ENCODE peak calls at places on chromosome 2, in six cellular contexts. One of them, this sample, is unnamed.

GRCh38 chr2:69781321-69782248 is 39.7 kb downstream of the ANXA4 start:
- DNase-seq in neuronal stem cell: no peak
- DNase-seq in psoas muscle: no peak
- DNase-seq in epithelial cell of esophagus: peak; percentile 46
- DNase-seq in foreskin fibroblast: no peak
- DNase-seq in epithelial cell of proximal tubule: peak; percentile 56
- DNase-seq in this sample: no peak

GRCh38 chr2:42786561-42787345 is 5.6 kb downstream of the HAAO start:
- DNase-seq in psoas muscle: no peak
- DNase-seq in foreskin fibroblast: no peak
- DNase-seq in neuronal stem cell: no peak
- DNase-seq in epithelial cell of proximal tubule: no peak
- DNase-seq in epithelial cell of esophagus: no peak
- DNase-seq in this sample: no peak

GRCh38 chr2:148963461-148963860 is 75.0 kb upstream of the LYPD6B start:
- DNase-seq in psoas muscle: no peak
- DNase-seq in epithelial cell of esophagus: no peak
- DNase-seq in epithelial cell of proximal tubule: no peak
- DNase-seq in foreskin fibroblast: no peak
- DNase-seq in neuronal stem cell: no peak
- DNase-seq in this sample: no peak

GRCh38 chr2:151718796-151719195 is 15.5 kb downstream of the NEB start:
- DNase-seq in psoas muscle: peak; percentile 28
- DNase-seq in epithelial cell of esophagus: no peak
- DNase-seq in epithelial cell of proximal tubule: no peak
- DNase-seq in foreskin fibroblast: no peak
- DNase-seq in neuronal stem cell: no peak
- DNase-seq in this sample: no peak

GRCh38 chr2:102029405-102029804 is 37.6 kb downstream of the IL1R2 start:
- DNase-seq in epithelial cell of proximal tubule: no peak
- DNase-seq in neuronal stem cell: no peak
- DNase-seq in epithelial cell of esophagus: no peak
- DNase-seq in psoas muscle: no peak
- DNase-seq in foreskin fibroblast: peak; percentile 32
- DNase-seq in this sample: no peak

GRCh38 chr2:40431600-40431955 is 20.3 kb downstream of the SLC8A1 start:
- DNase-seq in foreskin fibroblast: peak; percentile 94
- DNase-seq in epithelial cell of esophagus: peak; percentile 66
- DNase-seq in epithelial cell of proximal tubule: no peak
- DNase-seq in neuronal stem cell: no peak
- DNase-seq in psoas muscle: no peak
- DNase-seq in this sample: peak; percentile 78

GRCh38 chr2:46350030-46350699 is 53.0 kb downstream of the EPAS1 start:
- DNase-seq in epithelial cell of proximal tubule: no peak
- DNase-seq in epithelial cell of esophagus: no peak
- DNase-seq in psoas muscle: no peak
- DNase-seq in neuronal stem cell: no peak
- DNase-seq in foreskin fibroblast: no peak
- DNase-seq in this sample: no peak

GRCh38 chr2:209138079-209138478 is 285.8 kb upstream of the MAP2 start:
- DNase-seq in epithelial cell of esophagus: no peak
- DNase-seq in foreskin fibroblast: no peak
- DNase-seq in psoas muscle: no peak
- DNase-seq in epithelial cell of proximal tubule: no peak
- DNase-seq in neuronal stem cell: no peak
- DNase-seq in this sample: no peak

GRCh38 chr2:222791946-222792649 is 68.7 kb upstream of the ACSL3 start:
- DNase-seq in psoas muscle: peak; percentile 50
- DNase-seq in epithelial cell of esophagus: no peak
- DNase-seq in foreskin fibroblast: peak; percentile 51
- DNase-seq in neuronal stem cell: no peak
- DNase-seq in epithelial cell of proximal tubule: no peak
- DNase-seq in this sample: no peak

GRCh38 chr2:186751790-186752189 is 57.9 kb downstream of the FAM171B start:
- DNase-seq in neuronal stem cell: no peak
- DNase-seq in epithelial cell of proximal tubule: no peak
- DNase-seq in epithelial cell of esophagus: peak; percentile 36
- DNase-seq in psoas muscle: no peak
- DNase-seq in foreskin fibroblast: no peak
- DNase-seq in this sample: no peak

GRCh38 chr2:30361751-30362394 is 85.2 kb upstream of the LCLAT1 start:
- DNase-seq in foreskin fibroblast: no peak
- DNase-seq in epithelial cell of proximal tubule: peak; percentile 92
- DNase-seq in epithelial cell of esophagus: peak; percentile 14
- DNase-seq in neuronal stem cell: no peak
- DNase-seq in psoas muscle: no peak
- DNase-seq in this sample: no peak

GRCh38 chr2:159516241-159516758 is 100.0 kb downstream of the BAZ2B start:
- DNase-seq in psoas muscle: no peak
- DNase-seq in neuronal stem cell: peak; percentile 6
- DNase-seq in foreskin fibroblast: peak; percentile 10
- DNase-seq in epithelial cell of proximal tubule: peak; percentile 70
- DNase-seq in epithelial cell of esophagus: peak; percentile 89
- DNase-seq in this sample: no peak

GRCh38 chr2:57957238-57957637 is 89.4 kb upstream of the VRK2 start:
- DNase-seq in epithelial cell of esophagus: no peak
- DNase-seq in psoas muscle: no peak
- DNase-seq in neuronal stem cell: no peak
- DNase-seq in epithelial cell of proximal tubule: no peak
- DNase-seq in foreskin fibroblast: no peak
- DNase-seq in this sample: no peak

GRCh38 chr2:20446280-20446916 is 476 bp upstream of the RHOB start:
- DNase-seq in epithelial cell of esophagus: no peak
- DNase-seq in epithelial cell of proximal tubule: no peak
- DNase-seq in foreskin fibroblast: no peak
- DNase-seq in psoas muscle: no peak
- DNase-seq in neuronal stem cell: no peak
- DNase-seq in this sample: no peak

GRCh38 chr2:20427931-20428526 is 18.8 kb upstream of the RHOB start:
- DNase-seq in epithelial cell of esophagus: no peak
- DNase-seq in epithelial cell of proximal tubule: no peak
- DNase-seq in neuronal stem cell: no peak
- DNase-seq in foreskin fibroblast: no peak
- DNase-seq in psoas muscle: no peak
- DNase-seq in this sample: no peak

GRCh38 chr2:78993518-78994148 is 31.9 kb upstream of the REG3G start:
- DNase-seq in epithelial cell of esophagus: no peak
- DNase-seq in psoas muscle: no peak
- DNase-seq in foreskin fibroblast: no peak
- DNase-seq in epithelial cell of proximal tubule: no peak
- DNase-seq in neuronal stem cell: no peak
- DNase-seq in this sample: no peak

GRCh38 chr2:206863196-206863595 is 76.1 kb upstream of the CPO start:
- DNase-seq in psoas muscle: no peak
- DNase-seq in epithelial cell of proximal tubule: no peak
- DNase-seq in foreskin fibroblast: peak; percentile 70
- DNase-seq in epithelial cell of esophagus: no peak
- DNase-seq in neuronal stem cell: no peak
- DNase-seq in this sample: no peak

GRCh38 chr2:60565472-60565871 is 12.0 kb upstream of the BCL11A start:
- DNase-seq in foreskin fibroblast: peak; percentile 43
- DNase-seq in epithelial cell of esophagus: peak; percentile 45
- DNase-seq in neuronal stem cell: no peak
- DNase-seq in psoas muscle: no peak
- DNase-seq in epithelial cell of proximal tubule: no peak
- DNase-seq in this sample: no peak

GRCh38 chr2:120287183-120288015 is 34.7 kb downstream of the RALB start:
- DNase-seq in neuronal stem cell: no peak
- DNase-seq in psoas muscle: no peak
- DNase-seq in epithelial cell of proximal tubule: peak; percentile 90
- DNase-seq in epithelial cell of esophagus: peak; percentile 91
- DNase-seq in foreskin fibroblast: peak; percentile 95
- DNase-seq in this sample: peak; percentile 62

GRCh38 chr2:236705295-236706114 is 135.9 kb downstream of the ACKR3 start:
- DNase-seq in psoas muscle: peak; percentile 49
- DNase-seq in neuronal stem cell: no peak
- DNase-seq in epithelial cell of esophagus: no peak
- DNase-seq in epithelial cell of proximal tubule: no peak
- DNase-seq in foreskin fibroblast: no peak
- DNase-seq in this sample: no peak

GRCh38 chr2:189143930-189144329 is 35.6 kb downstream of the COL5A2 start:
- DNase-seq in foreskin fibroblast: peak; percentile 92
- DNase-seq in epithelial cell of esophagus: peak; percentile 34
- DNase-seq in neuronal stem cell: no peak
- DNase-seq in psoas muscle: no peak
- DNase-seq in epithelial cell of proximal tubule: no peak
- DNase-seq in this sample: peak; percentile 62

GRCh38 chr2:69278366-69278765 is 108.7 kb downstream of the GFPT1 start:
- DNase-seq in neuronal stem cell: no peak
- DNase-seq in foreskin fibroblast: no peak
- DNase-seq in epithelial cell of proximal tubule: no peak
- DNase-seq in epithelial cell of esophagus: no peak
- DNase-seq in psoas muscle: no peak
- DNase-seq in this sample: no peak

GRCh38 chr2:238848566-238848940 is 668 bp downstream of the TWIST2 start:
- DNase-seq in epithelial cell of proximal tubule: no peak
- DNase-seq in neuronal stem cell: no peak
- DNase-seq in psoas muscle: no peak
- DNase-seq in epithelial cell of esophagus: no peak
- DNase-seq in foreskin fibroblast: no peak
- DNase-seq in this sample: no peak
- H3K4me3 ChIP-seq in epithelial cell of proximal tubule: peak overlapping the region; percentile 51
- H3K4me3 ChIP-seq in neuronal stem cell: peak overlapping the region; percentile 74
- H3K4me3 ChIP-seq in psoas muscle: peak overlapping the region; percentile 61
- H3K4me3 ChIP-seq in epithelial cell of esophagus: peak overlapping the region; percentile 54
- H3K4me3 ChIP-seq in foreskin fibroblast: peak overlapping the region; percentile 98
- H3K4me3 ChIP-seq in this sample: peak overlapping the region; percentile 83

DNA sequence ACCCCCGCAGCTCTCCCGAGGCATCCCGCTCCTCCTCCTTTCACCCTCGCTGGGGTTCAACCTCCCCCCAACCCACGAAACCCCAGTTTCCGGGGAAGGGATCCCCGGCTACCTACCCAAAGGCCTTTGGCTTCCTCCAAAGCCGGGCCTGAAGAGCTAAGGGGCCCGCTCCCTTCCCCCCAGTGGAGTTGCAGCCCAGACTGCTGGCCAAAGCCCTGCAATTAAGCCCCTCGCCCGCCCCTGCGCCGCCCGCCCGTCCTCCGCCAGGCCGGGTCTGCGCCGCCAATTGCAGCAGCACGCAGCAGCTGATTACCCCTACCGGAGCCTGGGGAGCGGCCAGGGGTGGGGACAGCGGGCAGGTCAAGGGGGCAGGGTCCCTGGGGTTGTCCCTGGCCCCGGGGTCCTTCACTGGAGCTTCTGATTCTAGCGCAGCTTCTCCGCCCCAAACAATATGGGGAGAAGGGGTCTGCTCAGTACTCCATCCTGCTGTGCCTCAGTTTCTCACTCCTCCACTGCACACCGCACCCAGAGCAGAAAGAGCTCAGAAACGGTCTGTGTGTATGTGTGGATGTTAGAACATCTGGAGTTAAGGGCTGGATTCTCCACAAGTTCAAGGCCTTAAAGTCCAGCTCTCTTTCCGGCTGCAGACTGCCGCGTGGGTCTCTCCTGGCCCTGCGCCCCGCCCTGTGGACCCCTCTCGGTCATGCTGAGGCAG is 16.9 kb downstream of the WNT10A start:
- DNase-seq in psoas muscle: no peak
- DNase-seq in epithelial cell of proximal tubule: no peak
- DNase-seq in neuronal stem cell: no peak
- DNase-seq in foreskin fibroblast: no peak
- DNase-seq in epithelial cell of esophagus: no peak
- DNase-seq in this sample: no peak
- H3K4me3 ChIP-seq in psoas muscle: no peak overlapping the region
- H3K4me3 ChIP-seq in epithelial cell of proximal tubule: peak overlapping the region; percentile 46
- H3K4me3 ChIP-seq in neuronal stem cell: no peak overlapping the region
- H3K4me3 ChIP-seq in foreskin fibroblast: no peak overlapping the region
- H3K4me3 ChIP-seq in epithelial cell of esophagus: no peak overlapping the region
- H3K4me3 ChIP-seq in this sample: no peak overlapping the region

GRCh38 chr2:195622966-195623365 is 34.1 kb upstream of the SLC39A10 start:
- DNase-seq in epithelial cell of proximal tubule: no peak
- DNase-seq in epithelial cell of esophagus: peak; percentile 96
- DNase-seq in neuronal stem cell: no peak
- DNase-seq in foreskin fibroblast: peak; percentile 15
- DNase-seq in psoas muscle: no peak
- DNase-seq in this sample: no peak

GRCh38 chr2:195620499-195620898 is 36.5 kb upstream of the SLC39A10 start:
- DNase-seq in foreskin fibroblast: no peak
- DNase-seq in epithelial cell of esophagus: no peak
- DNase-seq in epithelial cell of proximal tubule: no peak
- DNase-seq in psoas muscle: no peak
- DNase-seq in neuronal stem cell: no peak
- DNase-seq in this sample: no peak
- H3K4me3 ChIP-seq in foreskin fibroblast: no peak overlapping the region
- H3K4me3 ChIP-seq in epithelial cell of esophagus: no peak overlapping the region
- H3K4me3 ChIP-seq in epithelial cell of proximal tubule: no peak overlapping the region
- H3K4me3 ChIP-seq in psoas muscle: no peak overlapping the region
- H3K4me3 ChIP-seq in neuronal stem cell: no peak overlapping the region
- H3K4me3 ChIP-seq in this sample: no peak overlapping the region

GRCh38 chr2:191325651-191326365 is 80.6 kb downstream of the MYO1B start:
- DNase-seq in foreskin fibroblast: peak; percentile 28
- DNase-seq in psoas muscle: no peak
- DNase-seq in epithelial cell of proximal tubule: no peak
- DNase-seq in neuronal stem cell: no peak
- DNase-seq in epithelial cell of esophagus: no peak
- DNase-seq in this sample: no peak

GRCh38 chr2:191329841-191330240 is 84.6 kb downstream of the MYO1B start:
- DNase-seq in epithelial cell of proximal tubule: no peak
- DNase-seq in foreskin fibroblast: no peak
- DNase-seq in psoas muscle: no peak
- DNase-seq in neuronal stem cell: no peak
- DNase-seq in epithelial cell of esophagus: no peak
- DNase-seq in this sample: no peak

GRCh38 chr2:191322838-191323506 is 77.8 kb downstream of the MYO1B start:
- DNase-seq in epithelial cell of proximal tubule: no peak
- DNase-seq in neuronal stem cell: no peak
- DNase-seq in psoas muscle: no peak
- DNase-seq in foreskin fibroblast: no peak
- DNase-seq in epithelial cell of esophagus: no peak
- DNase-seq in this sample: no peak

GRCh38 chr2:191327484-191327883 is 82.3 kb downstream of the MYO1B start:
- DNase-seq in foreskin fibroblast: no peak
- DNase-seq in psoas muscle: no peak
- DNase-seq in epithelial cell of proximal tubule: no peak
- DNase-seq in neuronal stem cell: no peak
- DNase-seq in epithelial cell of esophagus: no peak
- DNase-seq in this sample: no peak

GRCh38 chr2:191328150-191328809 is 83.1 kb downstream of the MYO1B start:
- DNase-seq in neuronal stem cell: no peak
- DNase-seq in epithelial cell of esophagus: no peak
- DNase-seq in foreskin fibroblast: no peak
- DNase-seq in epithelial cell of proximal tubule: no peak
- DNase-seq in psoas muscle: no peak
- DNase-seq in this sample: no peak
- H3K4me3 ChIP-seq in neuronal stem cell: no peak overlapping the region
- H3K4me3 ChIP-seq in epithelial cell of esophagus: no peak overlapping the region
- H3K4me3 ChIP-seq in foreskin fibroblast: no peak overlapping the region
- H3K4me3 ChIP-seq in epithelial cell of proximal tubule: no peak overlapping the region
- H3K4me3 ChIP-seq in psoas muscle: no peak overlapping the region
- H3K4me3 ChIP-seq in this sample: no peak overlapping the region